ENCODE peak calls at places on chromosomes 1 and 21, in four cellular contexts. One of them, this sample, is unnamed.

GRCh38 chr1:45493116-45493697 is 2.2 kb upstream of the TESK2 start:
- DNase-seq in transverse colon: peak; percentile 53
- DNase-seq in HepG2: peak; percentile 55
- DNase-seq in HCT116: peak; percentile 43
- DNase-seq in this sample: peak; percentile 40

GRCh38 chr1:61797045-61797755 is 54.9 kb downstream of the PATJ start:
- DNase-seq in transverse colon: no peak
- DNase-seq in HepG2: no peak
- DNase-seq in HCT116: no peak
- DNase-seq in this sample: no peak

GRCh38 chr1:21907079-21907418 is 30.1 kb downstream of the HSPG2 start:
- DNase-seq in transverse colon: no peak
- DNase-seq in HepG2: no peak
- DNase-seq in HCT116: no peak
- DNase-seq in this sample: no peak

GRCh38 chr1:114215426-114215825 is 61.8 kb upstream of the SYT6 start:
- DNase-seq in transverse colon: no peak
- DNase-seq in HepG2: no peak
- DNase-seq in HCT116: no peak
- DNase-seq in this sample: no peak

GRCh38 chr1:155080250-155081228 is 1.9 kb downstream of the EFNA3 start:
- DNase-seq in transverse colon: peak; percentile 54
- DNase-seq in HepG2: no peak
- DNase-seq in HCT116: no peak
- DNase-seq in this sample: no peak

GRCh38 chr1:20390589-20391331 is 95.2 kb downstream of the CAMK2N1 start:
- DNase-seq in transverse colon: no peak
- DNase-seq in HepG2: no peak
- DNase-seq in HCT116: no peak
- DNase-seq in this sample: no peak

GRCh38 chr1:54342764-54343687 is 63.2 kb downstream of the SSBP3 start:
- DNase-seq in transverse colon: no peak
- DNase-seq in HepG2: no peak
- DNase-seq in HCT116: no peak
- DNase-seq in this sample: no peak

GRCh38 chr1:22653741-22654140 is 705 bp downstream of the C1QB start:
- DNase-seq in transverse colon: no peak
- DNase-seq in HepG2: no peak
- DNase-seq in HCT116: no peak
- DNase-seq in this sample: no peak

GRCh38 chr21:45334134-45334533 is 46.4 kb upstream of the POFUT2 start:
- DNase-seq in transverse colon: no peak
- DNase-seq in HepG2: no peak
- DNase-seq in HCT116: no peak
- DNase-seq in this sample: no peak

GRCh38 chr21:31945576-31945975 is 72.8 kb downstream of the HUNK start:
- DNase-seq in transverse colon: no peak
- DNase-seq in HepG2: no peak
- DNase-seq in HCT116: no peak
- DNase-seq in this sample: no peak

GRCh38 chr1:86471296-86471695 is 2.6 kb downstream of the CLCA1 start:
- DNase-seq in transverse colon: no peak
- DNase-seq in HepG2: no peak
- DNase-seq in HCT116: no peak
- DNase-seq in this sample: no peak

GRCh38 chr1:173307845-173308244 is 100.7 kb upstream of the TNFSF4 start:
- DNase-seq in transverse colon: no peak
- DNase-seq in HepG2: no peak
- DNase-seq in HCT116: no peak
- DNase-seq in this sample: no peak

GRCh38 chr1:164780863-164781262 is 221.9 kb downstream of the PBX1 start:
- DNase-seq in transverse colon: no peak
- DNase-seq in HepG2: no peak
- DNase-seq in HCT116: no peak
- DNase-seq in this sample: no peak

GRCh38 chr1:248852548-248852947 is 6.3 kb downstream of the ZNF692 start:
- DNase-seq in transverse colon: no peak
- DNase-seq in HepG2: no peak
- DNase-seq in HCT116: no peak
- DNase-seq in this sample: no peak

GRCh38 chr1:21574464-21575151 is 65.4 kb downstream of the ALPL start:
- DNase-seq in transverse colon: no peak
- DNase-seq in HepG2: peak; percentile 20
- DNase-seq in HCT116: no peak
- DNase-seq in this sample: peak; percentile 84

GRCh38 chr21:42746593-42747266 is 93.3 kb downstream of the PDE9A start:
- DNase-seq in transverse colon: peak; percentile 53
- DNase-seq in HepG2: no peak
- DNase-seq in HCT116: no peak
- DNase-seq in this sample: peak; percentile 85

GRCh38 chr1:17877316-17877715 is 122.2 kb downstream of the ACTL8 start:
- DNase-seq in transverse colon: no peak
- DNase-seq in HepG2: no peak
- DNase-seq in HCT116: no peak
- DNase-seq in this sample: no peak

GRCh38 chr1:107477233-107477632 is 336.4 kb downstream of the NTNG1 start:
- DNase-seq in transverse colon: no peak
- DNase-seq in HepG2: no peak
- DNase-seq in HCT116: no peak
- DNase-seq in this sample: no peak

GRCh38 chr1:207810173-207810572 is 58.3 kb downstream of the CD46 start:
- DNase-seq in transverse colon: no peak
- DNase-seq in HepG2: no peak
- DNase-seq in HCT116: no peak
- DNase-seq in this sample: no peak

GRCh38 chr21:27572681-27573080 is 605.8 kb upstream of the ADAMTS5 start:
- DNase-seq in transverse colon: no peak
- DNase-seq in HepG2: no peak
- DNase-seq in HCT116: no peak
- DNase-seq in this sample: no peak

GRCh38 chr1:53521900-53522552 is 62.8 kb downstream of the DMRTB1 start:
- DNase-seq in transverse colon: no peak
- DNase-seq in HepG2: no peak
- DNase-seq in HCT116: no peak
- DNase-seq in this sample: no peak

GRCh38 chr1:9069324-9070100 is at the start of gene SLC2A5:
- DNase-seq in transverse colon: peak; percentile 49
- DNase-seq in HepG2: no peak
- DNase-seq in HCT116: no peak
- DNase-seq in this sample: no peak

GRCh38 chr1:211259596-211260126 is 495 bp downstream of the RCOR3 start:
- DNase-seq in transverse colon: peak; percentile 61
- DNase-seq in HepG2: peak; percentile 24
- DNase-seq in HCT116: no peak
- DNase-seq in this sample: peak; percentile 92

GRCh38 chr1:213201380-213202155 is 150.5 kb downstream of the RPS6KC1 start:
- DNase-seq in transverse colon: no peak
- DNase-seq in HepG2: no peak
- DNase-seq in HCT116: no peak
- DNase-seq in this sample: no peak

GRCh38 chr1:169604781-169605560 is 18.7 kb upstream of the F5 start:
- DNase-seq in transverse colon: no peak
- DNase-seq in HepG2: no peak
- DNase-seq in HCT116: no peak
- DNase-seq in this sample: no peak

GRCh38 chr1:234599617-234600417 is 10.2 kb downstream of the IRF2BP2 start:
- DNase-seq in transverse colon: peak; percentile 92
- DNase-seq in HepG2: peak; percentile 85
- DNase-seq in HCT116: peak; percentile 51
- DNase-seq in this sample: peak; percentile 97

GRCh38 chr1:3522564-3523270 is 68.3 kb downstream of the ARHGEF16 start:
- DNase-seq in transverse colon: no peak
- DNase-seq in HepG2: no peak
- DNase-seq in HCT116: no peak
- DNase-seq in this sample: no peak

GRCh38 chr1:41806472-41807155 is 112.1 kb downstream of the HIVEP3 start:
- DNase-seq in transverse colon: no peak
- DNase-seq in HepG2: no peak
- DNase-seq in HCT116: no peak
- DNase-seq in this sample: no peak

GRCh38 chr21:34351786-34352241 is 12.0 kb upstream of the KCNE2 start:
- DNase-seq in transverse colon: peak; percentile 51
- DNase-seq in HepG2: peak; percentile 80
- DNase-seq in HCT116: peak; percentile 48
- DNase-seq in this sample: peak; percentile 39

GRCh38 chr1:55618203-55618602 is 403.0 kb upstream of the USP24 start:
- DNase-seq in transverse colon: no peak
- DNase-seq in HepG2: no peak
- DNase-seq in HCT116: no peak
- DNase-seq in this sample: no peak

GRCh38 chr1:8364528-8365442 is 46.9 kb downstream of the SLC45A1 start:
- DNase-seq in transverse colon: peak; percentile 47
- DNase-seq in HepG2: no peak
- DNase-seq in HCT116: no peak
- DNase-seq in this sample: peak; percentile 82

GRCh38 chr1:154760469-154760933 is 109.6 kb downstream of the KCNN3 start:
- DNase-seq in transverse colon: peak; percentile 79
- DNase-seq in HepG2: peak; percentile 17
- DNase-seq in HCT116: peak; percentile 28
- DNase-seq in this sample: peak; percentile 96

GRCh38 chr21:27189870-27190269 is 223.0 kb upstream of the ADAMTS5 start:
- DNase-seq in transverse colon: no peak
- DNase-seq in HepG2: no peak
- DNase-seq in HCT116: no peak
- DNase-seq in this sample: no peak

GRCh38 chr1:17198476-17199258 is 6.3 kb upstream of the PADI1 start:
- DNase-seq in transverse colon: no peak
- DNase-seq in HepG2: no peak
- DNase-seq in HCT116: no peak
- DNase-seq in this sample: no peak

GRCh38 chr21:41536076-41536826 is 28.3 kb upstream of the TMPRSS2 start:
- DNase-seq in transverse colon: peak; percentile 59
- DNase-seq in HepG2: no peak
- DNase-seq in HCT116: no peak
- DNase-seq in this sample: peak; percentile 75

GRCh38 chr1:223429313-223429731 is 36.1 kb downstream of the CCDC185 start:
- DNase-seq in transverse colon: peak; percentile 10
- DNase-seq in HepG2: no peak
- DNase-seq in HCT116: no peak
- DNase-seq in this sample: no peak

GRCh38 chr1:14922942-14923341 is 230.6 kb upstream of the TMEM51 start:
- DNase-seq in transverse colon: no peak
- DNase-seq in HepG2: no peak
- DNase-seq in HCT116: no peak
- DNase-seq in this sample: no peak

GRCh38 chr1:12177999-12178441 is 11.2 kb downstream of the TNFRSF1B start:
- DNase-seq in transverse colon: peak; percentile 64
- DNase-seq in HepG2: no peak
- DNase-seq in HCT116: peak; percentile 35
- DNase-seq in this sample: peak; percentile 87

GRCh38 chr1:48031676-48032075 is 34.5 kb upstream of the TRABD2B start:
- DNase-seq in transverse colon: no peak
- DNase-seq in HepG2: no peak
- DNase-seq in HCT116: no peak
- DNase-seq in this sample: no peak

GRCh38 chr1:112026501-112026900 is 37.0 kb upstream of the KCND3 start:
- DNase-seq in transverse colon: no peak
- DNase-seq in HepG2: no peak
- DNase-seq in HCT116: no peak
- DNase-seq in this sample: no peak

GRCh38 chr1:112021263-112021662 is 31.8 kb upstream of the KCND3 start:
- DNase-seq in transverse colon: no peak
- DNase-seq in HepG2: no peak
- DNase-seq in HCT116: no peak
- DNase-seq in this sample: no peak

GRCh38 chr1:112026018-112026417 is 36.5 kb upstream of the KCND3 start:
- DNase-seq in transverse colon: no peak
- DNase-seq in HepG2: no peak
- DNase-seq in HCT116: no peak
- DNase-seq in this sample: no peak
- TF ChIP-seq POLR2A in transverse colon: no peak
- TF ChIP-seq POLR2A in HepG2: no peak
- TF ChIP-seq POLR2A in HCT116: no peak
- TF ChIP-seq POLR2A in this sample: no peak

GRCh38 chr1:66705100-66705499 is 47.2 kb upstream of the DYNLT5 start:
- DNase-seq in transverse colon: no peak
- DNase-seq in HepG2: peak; percentile 39
- DNase-seq in HCT116: no peak
- DNase-seq in this sample: no peak
- TF ChIP-seq POLR2AphosphoS5 in transverse colon: no peak
- TF ChIP-seq POLR2AphosphoS5 in HepG2: no peak
- TF ChIP-seq POLR2AphosphoS5 in HCT116: no peak
- TF ChIP-seq POLR2AphosphoS5 in this sample: no peak

GRCh38 chr1:91617242-91617837 is 116.7 kb downstream of the CDC7 start:
- DNase-seq in transverse colon: peak; percentile 44
- DNase-seq in HepG2: peak; percentile 51
- DNase-seq in HCT116: no peak
- DNase-seq in this sample: peak; percentile 68
- TF ChIP-seq CTCF in transverse colon: peak; percentile 44
- TF ChIP-seq CTCF in HepG2: peak; percentile 71
- TF ChIP-seq CTCF in HCT116: peak; percentile 91
- TF ChIP-seq CTCF in this sample: no peak

DNA sequence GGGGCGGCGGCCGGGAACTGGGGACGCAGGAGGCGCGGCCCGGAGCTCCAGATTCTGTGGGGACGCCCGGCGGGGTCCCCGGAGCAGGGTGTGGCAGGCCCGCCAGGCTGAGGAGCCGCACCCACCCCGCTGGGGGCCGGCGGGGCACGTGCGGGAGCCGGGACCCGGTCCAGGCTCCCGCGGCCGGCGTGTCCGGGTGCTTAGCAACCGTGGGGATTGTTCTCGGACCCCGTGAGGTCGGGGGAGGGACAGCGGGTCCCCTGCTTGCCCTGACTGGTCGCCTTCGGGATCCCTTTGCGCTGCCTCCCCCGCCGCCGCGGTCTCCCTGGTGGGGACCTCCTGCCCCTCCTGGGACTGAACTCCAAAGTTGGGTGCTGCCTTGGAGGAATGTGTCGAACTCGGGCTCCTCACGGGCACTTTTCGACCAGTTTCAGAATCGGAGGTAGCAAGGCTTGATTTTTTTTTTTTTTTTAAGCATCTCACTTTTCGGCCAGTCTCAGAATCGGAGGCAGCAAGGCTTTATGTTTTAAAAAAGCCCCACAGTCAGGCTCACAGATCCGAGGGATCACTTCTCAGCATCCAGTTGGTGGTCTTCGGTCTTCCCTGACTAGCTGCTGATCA is 522 bp downstream of the FAM76A start:
- DNase-seq in transverse colon: peak; percentile 54
- DNase-seq in HepG2: peak; percentile 49
- DNase-seq in HCT116: peak; percentile 19
- DNase-seq in this sample: peak; percentile 47
- TF ChIP-seq POLR2A in transverse colon: no peak
- TF ChIP-seq POLR2A in HepG2: no peak
- TF ChIP-seq POLR2A in HCT116: no peak
- TF ChIP-seq POLR2A in this sample: no peak

DNA sequence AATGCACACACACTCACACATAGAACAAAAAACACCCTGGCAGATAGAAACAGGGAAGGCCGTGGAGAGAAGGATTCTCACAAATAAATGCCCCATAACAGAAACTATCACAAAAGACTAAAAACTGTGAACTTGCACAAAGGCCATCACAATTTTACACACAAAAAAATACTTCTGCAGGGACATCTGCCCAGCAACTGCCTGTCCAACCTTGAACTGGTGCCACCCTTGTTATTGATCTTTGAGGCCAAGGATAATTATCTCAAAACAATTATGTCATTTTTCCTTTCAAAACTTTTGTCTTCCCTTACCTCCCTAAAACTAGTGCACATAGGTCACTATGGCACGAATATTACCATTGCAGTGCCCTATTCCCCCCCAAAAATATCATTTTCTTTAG is 143.8 kb upstream of the KCTD3 start:
- DNase-seq in transverse colon: no peak
- DNase-seq in HepG2: no peak
- DNase-seq in HCT116: no peak
- DNase-seq in this sample: no peak
- TF ChIP-seq POLR2AphosphoS5 in transverse colon: no peak
- TF ChIP-seq POLR2AphosphoS5 in HepG2: no peak
- TF ChIP-seq POLR2AphosphoS5 in HCT116: no peak
- TF ChIP-seq POLR2AphosphoS5 in this sample: no peak

This sample was measured in upper lobe of left lung.